ENCODE peak calls at places on chromosomes 16 and 17, in four cellular contexts. X is GM12878, B is K562, G is HepG2. T is an unnamed sample. For H3K9me3, the result is how much of the 10 kb centered on the place peaks cover.

GRCh38 chr16:85187447-85187846 is 75.2 kb upstream of the CIBAR2 start:
- DNase-seq in B (no peak), X (no peak), G (no peak), T (no peak)

GRCh38 chr16:69410285-69410990 is 14.0 kb upstream of the CYB5B start:
- DNase-seq in B (no peak), G (no peak), X (no peak), T (peak)

GRCh38 chr17:10077561-10078299 is 120.7 kb downstream of the GAS7 start:
- DNase-seq in B (no peak), G (no peak), X (no peak), T (no peak)

GRCh38 chr17:28725660-28726395 is at the start of gene TLCD1:
- DNase-seq in B (peak), G (peak), X (no peak), T (peak)

GRCh38 chr17:57894848-57895247 is 45.0 kb upstream of the MRPS23 start:
- DNase-seq in B (no peak), G (no peak), X (no peak), T (no peak)

GRCh38 chr16:53080345-53081031 is 25.7 kb downstream of the CHD9 start:
- DNase-seq in B (no peak), X (no peak), G (no peak), T (peak)

GRCh38 chr16:23554536-23554935 is 2.6 kb downstream of the EARS2 start:
- DNase-seq in G (no peak), B (no peak), X (no peak), T (no peak)

GRCh38 chr17:29176500-29177351 is 3.5 kb downstream of the MYO18A start:
- DNase-seq in G (peak), X (no peak), B (peak), T (peak)

GRCh38 chr17:31650756-31651520 is 208.1 kb downstream of the COPRS start:
- DNase-seq in B (no peak), G (no peak), X (no peak), T (no peak)

GRCh38 chr16:81786321-81786720 is 7.2 kb downstream of the PLCG2 start:
- DNase-seq in G (no peak), B (no peak), X (no peak), T (no peak)

GRCh38 chr17:5042152-5043022 is 7.2 kb upstream of the SLC52A1 start:
- DNase-seq in B (peak), G (no peak), X (no peak), T (no peak)

GRCh38 chr17:46974086-46974485 is 5.0 kb downstream of the RPRML start:
- DNase-seq in G (no peak), X (no peak), B (no peak), T (no peak)

GRCh38 chr16:54931041-54931756 is 534 bp downstream of the IRX5 start:
- DNase-seq in G (no peak), X (no peak), B (peak), T (peak)

GRCh38 chr17:22470411-22471175 is 778.3 kb downstream of the KCNJ18 start:
- DNase-seq in G (no peak), B (no peak), X (no peak), T (no peak)
- H3K9me3 ChIP-seq in G (under half), B (under half), X (under half), T (under half)

DNA sequence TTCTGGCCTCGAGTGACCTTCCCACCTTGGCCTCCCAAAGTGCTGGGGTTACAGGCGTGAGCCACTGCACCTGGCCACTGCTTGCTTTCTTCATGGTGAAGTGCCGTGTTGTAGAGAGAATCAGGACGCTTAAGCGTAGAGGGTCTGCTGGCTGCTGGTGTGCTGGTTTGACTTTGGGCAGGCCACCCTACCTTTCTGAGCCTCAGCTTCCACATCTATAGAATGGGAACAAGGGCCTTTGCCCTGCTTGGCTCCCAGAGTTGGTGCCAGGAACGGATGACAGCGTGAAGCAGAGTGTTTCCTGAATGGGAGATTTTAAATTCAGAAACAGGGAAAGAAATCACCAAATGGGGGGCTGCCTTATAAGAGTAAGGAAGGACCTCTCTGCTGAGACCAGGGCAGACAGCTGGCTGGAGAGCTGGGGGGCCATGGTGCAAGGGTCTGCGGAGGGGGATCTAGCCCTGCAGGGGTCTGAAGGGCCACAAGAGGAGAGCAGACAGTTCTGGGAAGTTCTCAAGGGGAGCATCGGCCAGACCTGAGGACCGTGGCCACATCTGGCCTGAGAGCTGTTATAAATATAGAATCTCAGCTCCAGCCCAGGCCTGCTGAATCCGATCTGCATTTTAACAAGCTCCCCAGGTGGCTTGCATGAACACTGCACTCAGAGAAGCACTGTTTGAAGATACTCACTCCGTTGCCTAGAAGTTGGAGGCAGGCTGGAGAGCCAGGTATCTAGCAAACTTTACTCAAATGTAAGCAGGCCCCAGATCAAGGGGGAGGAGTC is 61.0 kb downstream of the NKD1 start:
- DNase-seq in X (no peak), G (no peak), B (no peak), T (no peak)
- TF ChIP-seq SMC3 in X (no peak), G (no peak), B (no peak), T (no peak)

GRCh38 chr16:24583494-24583893 is 44.1 kb downstream of the RBBP6 start:
- DNase-seq in X (no peak), B (no peak), G (no peak), T (no peak)
- TF ChIP-seq CHD4 in X (no peak), B (no peak), G (no peak), T (no peak)

DNA sequence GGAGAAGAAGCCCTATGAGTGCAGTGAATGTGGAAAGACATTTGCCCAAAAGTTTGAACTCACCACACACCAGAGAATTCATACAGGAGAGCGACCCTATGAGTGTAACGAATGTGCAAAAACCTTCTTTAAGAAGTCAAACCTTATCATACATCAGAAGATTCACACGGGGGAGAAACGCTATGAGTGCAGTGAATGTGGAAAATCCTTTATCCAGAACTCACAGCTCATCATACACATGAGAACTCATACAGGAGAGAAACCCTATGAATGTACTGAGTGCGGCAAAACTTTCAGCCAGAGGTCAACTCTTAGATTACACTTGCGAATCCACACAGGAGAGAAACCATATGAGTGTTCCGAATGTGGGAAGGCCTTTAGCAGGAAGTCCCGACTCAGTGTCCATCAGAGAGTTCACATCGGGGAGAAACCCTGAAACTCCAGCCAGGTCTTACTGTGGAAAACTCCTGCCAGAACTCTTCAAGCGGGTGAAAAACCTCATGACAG is 21.6 kb downstream of the ZFP1 start:
- DNase-seq in B (no peak), X (no peak), G (no peak), T (no peak)
- H3K9me3 ChIP-seq in B (under half), X (half or more), G (half or more), T (half or more)